ENCODE peak calls at places on chromosome 3, in nine cellular contexts. H is kidney, S is left ventricle myocardium inferior, J is stomach, Q is GM13976, U is cardiac fibroblast, F is Calu3, D is AG09309, B is Panc1. W is an unnamed sample.

GRCh38 chr3:66224220-66224619 is 3.4 kb downstream of the SLC25A26 start:
- DNase-seq in D (no peak), F (no peak), S (no peak), H (no peak), B (no peak), J (no peak), Q (no peak), U (no peak), W (no peak)

GRCh38 chr3:114496874-114497273 is 203.0 kb downstream of the TIGIT start:
- DNase-seq in S (no peak), H (no peak), Q (no peak), D (peak), F (no peak), U (peak), B (no peak), J (no peak), W (no peak)

GRCh38 chr3:150147776-150148175 is 177.1 kb upstream of the PFN2 start:
- DNase-seq in F (no peak), J (no peak), S (no peak), U (peak), Q (no peak), H (no peak), B (no peak), D (no peak), W (no peak)

GRCh38 chr3:106176734-106177133 is 307.9 kb upstream of the CBLB start:
- DNase-seq in S (no peak), H (no peak), B (no peak), D (no peak), F (no peak), U (peak), J (no peak), Q (peak), W (no peak)

GRCh38 chr3:178304758-178305157 is 231.5 kb upstream of the KCNMB2 start:
- DNase-seq in D (peak), Q (no peak), S (no peak), B (no peak), J (no peak), U (peak), F (no peak), H (no peak), W (no peak)

GRCh38 chr3:86563358-86563970 is 427.5 kb downstream of the VGLL3 start:
- DNase-seq in B (peak), S (no peak), U (peak), F (no peak), J (no peak), Q (peak), H (no peak), D (peak), W (peak)

GRCh38 chr3:105747621-105748165 is 121.1 kb downstream of the CBLB start:
- DNase-seq in S (no peak), F (no peak), H (no peak), D (no peak), J (no peak), Q (no peak), U (no peak), B (no peak), W (no peak)

GRCh38 chr3:37245003-37245402 is 70.6 kb upstream of the LRRFIP2 start:
- DNase-seq in D (no peak), H (no peak), J (no peak), F (no peak), U (no peak), Q (no peak), B (no peak), S (no peak), W (no peak)

GRCh38 chr3:151924753-151925152 is 51.3 kb downstream of the SUCNR1 start:
- DNase-seq in Q (no peak), F (no peak), J (no peak), S (no peak), U (no peak), H (no peak), D (no peak), B (no peak), W (no peak)

GRCh38 chr3:150613034-150613433 is 9.9 kb downstream of the SELENOT start:
- DNase-seq in Q (no peak), J (no peak), S (no peak), B (no peak), F (no peak), D (no peak), H (no peak), U (no peak), W (no peak)

GRCh38 chr3:185582871-185583270 is 3.2 kb upstream of the SENP2 start:
- DNase-seq in Q (peak), F (no peak), D (no peak), U (no peak), J (no peak), B (no peak), H (no peak), S (no peak), W (no peak)

GRCh38 chr3:177478170-177478859 is 281.0 kb upstream of the TBL1XR1 start:
- DNase-seq in H (no peak), S (no peak), J (peak), Q (no peak), U (peak), B (peak), F (peak), D (peak), W (no peak)

GRCh38 chr3:159637895-159638542 is 350.6 kb upstream of the IL12A start:
- DNase-seq in Q (no peak), U (no peak), B (no peak), S (no peak), H (no peak), D (no peak), F (peak), J (no peak), W (no peak)

GRCh38 chr3:128975276-128975675 is 18.6 kb downstream of the CFAP92 start:
- DNase-seq in U (no peak), H (no peak), Q (no peak), B (no peak), F (no peak), J (no peak), S (no peak), D (no peak), W (no peak)

GRCh38 chr3:74470313-74470712 is 144.1 kb downstream of the CNTN3 start:
- DNase-seq in J (no peak), U (no peak), Q (no peak), D (no peak), B (no peak), F (no peak), H (no peak), S (no peak), W (no peak)

GRCh38 chr3:63343674-63344073 is 65.6 kb downstream of the SYNPR start:
- DNase-seq in H (peak), Q (no peak), B (peak), S (peak), D (peak), J (peak), U (peak), F (peak), W (no peak)

DNA sequence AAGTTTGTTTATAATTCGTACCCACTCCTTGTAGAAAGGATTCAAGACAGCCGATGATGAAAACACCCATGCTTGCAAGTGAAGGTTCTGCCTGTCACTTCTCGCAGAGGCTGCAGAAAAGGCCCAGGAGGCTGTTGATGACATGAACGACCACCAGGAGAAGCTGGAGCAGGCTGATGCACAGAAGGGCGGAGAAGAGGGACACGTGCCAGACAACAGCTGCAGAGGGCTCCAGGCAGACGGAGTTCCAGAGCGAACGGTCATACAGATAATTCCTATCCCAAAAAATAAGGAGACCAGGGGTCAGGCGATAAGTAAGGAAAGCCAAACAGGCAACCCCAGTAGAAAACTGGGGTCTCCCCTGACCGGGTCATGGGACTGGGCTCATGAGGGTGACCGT is 5.7 kb upstream of the DYNLT2B start:
- DNase-seq in B (no peak), S (no peak), H (no peak), U (peak), Q (no peak), J (no peak), F (no peak), D (no peak), W (peak)
- TF ChIP-seq CTCF in B (no peak), S (no peak), H (no peak), U (peak), Q (no peak), J (no peak), F (no peak), D (peak), W (no peak)

GRCh38 chr3:69306239-69307185 is 79.4 kb downstream of the FRMD4B start:
- DNase-seq in H (peak), J (peak), S (peak), Q (peak), D (peak), U (peak), F (peak), B (peak), W (peak)

GRCh38 chr3:69304396-69304795 is 81.5 kb downstream of the FRMD4B start:
- DNase-seq in F (no peak), S (no peak), H (no peak), D (no peak), J (no peak), Q (no peak), U (no peak), B (no peak), W (no peak)

GRCh38 chr3:69305011-69305410 is 80.9 kb downstream of the FRMD4B start:
- DNase-seq in D (no peak), J (no peak), F (no peak), U (no peak), S (no peak), B (no peak), Q (no peak), H (no peak), W (no peak)

GRCh38 chr3:69313251-69313650 is 72.6 kb downstream of the FRMD4B start:
- DNase-seq in U (no peak), Q (no peak), F (no peak), H (no peak), B (no peak), J (no peak), S (no peak), D (no peak), W (no peak)

GRCh38 chr3:69309810-69310209 is 76.1 kb downstream of the FRMD4B start:
- DNase-seq in J (no peak), H (no peak), F (peak), S (no peak), Q (no peak), U (peak), B (no peak), D (peak), W (no peak)
- TF ChIP-seq CTCF in J (no peak), H (peak), F (peak), S (peak), Q (no peak), U (peak), B (peak), D (peak), W (peak)

GRCh38 chr3:48993834-48994233 is 3.8 kb downstream of the P4HTM start:
- DNase-seq in J (no peak), Q (no peak), B (no peak), H (no peak), S (no peak), U (no peak), F (no peak), D (no peak), W (no peak)

GRCh38 chr3:48991851-48992545 is 2.0 kb downstream of the P4HTM start:
- DNase-seq in Q (no peak), S (no peak), D (no peak), F (no peak), U (no peak), B (no peak), J (no peak), H (no peak), W (no peak)

GRCh38 chr3:48990636-48991421 is 788 bp downstream of the P4HTM start:
- DNase-seq in Q (no peak), J (no peak), H (no peak), S (no peak), D (no peak), U (peak), F (peak), B (no peak), W (peak)

GRCh38 chr3:48989126-48989795 is 780 bp upstream of the P4HTM start:
- DNase-seq in J (no peak), Q (peak), D (no peak), B (no peak), U (no peak), S (no peak), H (no peak), F (no peak), W (no peak)

DNA sequence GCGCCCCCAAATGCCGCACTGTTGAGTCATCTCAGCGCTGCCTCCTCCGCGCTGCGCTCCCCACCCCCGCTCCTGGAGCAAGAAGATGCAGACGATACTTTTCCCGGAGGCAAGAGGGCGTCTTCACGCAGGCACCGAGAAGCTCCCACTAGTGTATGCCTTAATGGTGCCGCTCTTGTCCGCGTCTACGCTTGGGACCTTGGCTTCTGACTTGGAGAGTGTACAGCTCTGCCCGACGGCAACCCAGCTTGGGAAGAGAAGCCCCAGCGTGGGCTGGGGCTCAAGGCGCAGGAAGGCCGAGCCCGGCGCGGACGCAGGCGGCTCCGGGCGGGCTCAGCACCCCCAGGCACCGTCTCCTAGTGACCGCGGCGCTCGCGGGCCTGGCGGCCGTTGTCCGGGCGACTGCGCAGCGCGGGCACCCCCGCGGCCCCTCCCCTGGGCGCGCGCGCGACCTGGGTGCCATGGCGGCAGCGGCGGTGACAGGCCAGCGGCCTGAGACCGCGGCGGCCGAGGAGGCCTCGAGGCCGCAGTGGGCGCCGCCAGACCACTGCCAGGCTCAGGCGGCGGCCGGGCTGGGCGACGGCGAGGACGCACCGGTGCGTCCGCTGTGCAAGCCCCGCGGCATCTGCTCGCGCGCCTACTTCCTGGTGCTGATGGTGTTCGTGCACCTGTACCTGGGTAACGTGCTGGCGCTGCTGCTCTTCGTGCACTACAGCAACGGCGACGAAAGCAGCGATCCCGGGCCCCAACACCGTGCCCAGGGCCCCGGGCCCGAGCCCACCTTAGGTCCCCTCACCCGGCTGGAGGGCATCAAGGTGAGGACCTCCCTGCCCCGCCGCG is at the start of gene P4HTM:
- DNase-seq in Q (peak), J (peak), H (peak), D (peak), S (peak), F (peak), B (peak), U (peak), W (peak)
- TF ChIP-seq CTCF in Q (peak), J (no peak), H (peak), D (peak), S (peak), F (no peak), B (no peak), U (peak), W (peak)

GRCh38 chr3:135218782-135219181 is 423.7 kb downstream of the EPHB1 start:
- DNase-seq in S (no peak), D (no peak), J (no peak), H (no peak), Q (no peak), F (no peak), U (no peak), B (no peak), W (no peak)
- TF ChIP-seq CTCF in S (no peak), D (no peak), J (no peak), H (no peak), Q (no peak), F (no peak), U (no peak), B (no peak), W (no peak)

W was measured in nephron progenitor cell.